ENCODE peak calls at places on chromosomes 2 and 18, in eight cellular contexts. L is neuronal stem cell, W is GM19239, S is AG09319, P is head of caudate nucleus, Z is tibial nerve, C is RPMI8226, I is activated gamma-delta T cell treated with Interleukin-2 at 50 U/mL for 16 hours. E is an unnamed sample.

GRCh38 chr18:3796434-3796833 is 346.5 kb downstream of the TGIF1 start:
- DNase-seq in L (no peak), W (no peak), S (no peak), P (no peak), Z (no peak), C (no peak), I (no peak), E (no peak)

GRCh38 chr2:165627463-165627862 is 158.0 kb downstream of the CSRNP3 start:
- DNase-seq in L (no peak), W (no peak), S (no peak), P (no peak), Z (no peak), C (no peak), I (no peak), E (no peak)

GRCh38 chr2:238525990-238526389 is 99.3 kb downstream of the ASB1 start:
- DNase-seq in L (no peak), W (no peak), S (no peak), P (no peak), Z (no peak), C (peak; percentile 31), I (no peak), E (no peak)

GRCh38 chr2:32931945-32932709 is 14.6 kb upstream of the LTBP1 start:
- DNase-seq in L (no peak), W (no peak), S (no peak), P (no peak), Z (no peak), C (no peak), I (no peak), E (no peak)

GRCh38 chr18:39655341-39655740 is 2089.7 kb upstream of the CELF4 start:
- DNase-seq in L (no peak), W (no peak), S (no peak), P (no peak), Z (no peak), C (no peak), I (no peak), E (no peak)

GRCh38 chr2:86414996-86415395 is 26.2 kb upstream of the KDM3A start:
- DNase-seq in L (no peak), W (no peak), S (no peak), P (no peak), Z (no peak), C (no peak), I (no peak), E (no peak)

GRCh38 chr2:110869472-110870446 is 137.4 kb downstream of the ACOXL start:
- DNase-seq in L (no peak), W (no peak), S (no peak), P (no peak), Z (no peak), C (peak; percentile 96), I (no peak), E (peak; percentile 14)

GRCh38 chr2:135836596-135836995 is 388 bp downstream of the LCT start:
- DNase-seq in L (no peak), W (no peak), S (no peak), P (no peak), Z (no peak), C (no peak), I (no peak), E (no peak)

GRCh38 chr2:237509905-237510304 is 22.9 kb downstream of the MLPH start:
- DNase-seq in L (no peak), W (no peak), S (no peak), P (no peak), Z (no peak), C (no peak), I (no peak), E (no peak)

GRCh38 chr2:15448242-15448839 is 112.8 kb downstream of the NBAS start:
- DNase-seq in L (no peak), W (no peak), S (no peak), P (no peak), Z (no peak), C (no peak), I (no peak), E (no peak)

GRCh38 chr18:32922951-32923430 is 150.2 kb upstream of the KLHL14 start:
- DNase-seq in L (no peak), W (no peak), S (no peak), P (no peak), Z (no peak), C (peak; percentile 13), I (no peak), E (no peak)

GRCh38 chr18:36186461-36187137 is 698 bp upstream of the MOCOS start:
- DNase-seq in L (no peak), W (peak; percentile 23), S (no peak), P (no peak), Z (no peak), C (peak; percentile 16), I (no peak), E (peak; percentile 22)

GRCh38 chr2:135664623-135665068 is 77.0 kb upstream of the UBXN4 start:
- DNase-seq in L (no peak), W (no peak), S (no peak), P (no peak), Z (no peak), C (no peak), I (no peak), E (no peak)

GRCh38 chr2:150296795-150297546 is 190.5 kb downstream of the RND3 start:
- DNase-seq in L (no peak), W (no peak), S (no peak), P (no peak), Z (no peak), C (no peak), I (no peak), E (no peak)

E was measured in A549.